ENCODE peak calls at places on chromosomes 2 and 18, in ten cellular contexts. X, Z, K, U, J, H, D, N, A and S are unnamed samples. For H3K27me3, the result is how much of the 10 kb centered on the place peaks cover.

GRCh38 chr2:129396980-129397599 is 582.4 kb upstream of the RAB6C start:
- DNase-seq in U (no peak), J (no peak), Z (no peak), A (no peak), H (peak), X (peak), K (peak), N (no peak), D (no peak), S (peak)

GRCh38 chr18:39345321-39345720 is 1779.7 kb upstream of the CELF4 start:
- DNase-seq in A (no peak), Z (no peak), X (no peak), D (no peak), J (no peak), N (no peak), U (no peak), H (no peak), K (no peak), S (no peak)

GRCh38 chr2:240459401-240460242 is 24.2 kb downstream of the GPC1 start:
- DNase-seq in X (peak), J (no peak), H (no peak), U (peak), K (peak), A (no peak), N (peak), Z (peak), D (no peak), S (peak)

GRCh38 chr2:95281786-95282185 is 7.5 kb downstream of the PROM2 start:
- DNase-seq in Z (no peak), N (no peak), U (no peak), A (no peak), K (no peak), D (no peak), X (no peak), H (no peak), J (no peak), S (no peak)

GRCh38 chr2:160651416-160652200 is 158.0 kb upstream of the RBMS1 start:
- DNase-seq in X (no peak), J (no peak), K (no peak), H (peak), U (no peak), N (no peak), D (no peak), Z (no peak), A (no peak), S (no peak)

GRCh38 chr2:226892729-226893128 is 56.9 kb downstream of the RHBDD1 start:
- DNase-seq in A (no peak), D (no peak), N (no peak), J (no peak), Z (peak), H (no peak), K (no peak), X (no peak), U (no peak), S (no peak)

GRCh38 chr2:33437815-33438214 is 38.6 kb upstream of the RASGRP3 start:
- DNase-seq in Z (no peak), U (no peak), X (no peak), H (no peak), D (no peak), K (no peak), A (no peak), N (no peak), J (no peak), S (no peak)

GRCh38 chr2:222899413-222900181 is 38.8 kb downstream of the ACSL3 start:
- DNase-seq in A (no peak), Z (no peak), N (no peak), H (no peak), K (no peak), X (no peak), J (no peak), D (no peak), U (no peak), S (no peak)

GRCh38 chr18:23822590-23823385 is 133.5 kb downstream of the LAMA3 start:
- DNase-seq in Z (no peak), D (no peak), X (no peak), U (no peak), A (no peak), H (peak), J (no peak), K (no peak), N (no peak), S (no peak)

GRCh38 chr2:205754924-205755321 is 72.6 kb downstream of the NRP2 start:
- DNase-seq in H (peak), A (no peak), N (no peak), X (peak), K (no peak), U (no peak), Z (no peak), D (no peak), J (peak), S (no peak)

GRCh38 chr2:175600024-175600831 is 401.8 kb downstream of the LNPK start:
- DNase-seq in A (no peak), Z (no peak), N (peak), D (no peak), K (no peak), X (peak), H (peak), J (no peak), U (no peak), S (no peak)

GRCh38 chr18:8946046-8946838 is 156.3 kb upstream of the NDUFV2 start:
- DNase-seq in Z (no peak), U (no peak), H (peak), X (no peak), N (no peak), D (peak), A (no peak), K (no peak), J (no peak), S (no peak)

GRCh38 chr18:4004176-4004829 is 450.8 kb downstream of the DLGAP1 start:
- DNase-seq in Z (no peak), D (no peak), K (no peak), X (no peak), U (no peak), A (no peak), J (no peak), N (no peak), H (peak), S (no peak)

GRCh38 chr2:21754164-21754788 is 630.5 kb downstream of the TDRD15 start:
- DNase-seq in X (no peak), J (no peak), H (no peak), N (no peak), K (no peak), U (no peak), Z (no peak), A (no peak), D (no peak), S (peak)

GRCh38 chr2:65056990-65057375 is 767 bp downstream of the CEP68 start:
- DNase-seq in N (no peak), U (no peak), J (no peak), H (no peak), A (no peak), Z (no peak), X (no peak), D (no peak), K (no peak), S (no peak)

GRCh38 chr2:206241767-206242166 is 32.7 kb upstream of the ZDBF2 start:
- DNase-seq in J (no peak), N (no peak), K (no peak), Z (no peak), A (no peak), X (no peak), U (no peak), D (no peak), H (no peak), S (no peak)

GRCh38 chr2:220143336-220143735 is 515.9 kb downstream of the SLC4A3 start:
- DNase-seq in N (no peak), U (no peak), Z (no peak), X (no peak), D (peak), A (no peak), J (no peak), K (no peak), H (peak), S (no peak)

GRCh38 chr2:20227894-20228505 is 3.1 kb upstream of the SDC1 start:
- DNase-seq in Z (no peak), X (no peak), K (no peak), H (no peak), A (no peak), N (peak), U (no peak), D (no peak), J (peak), S (peak)

GRCh38 chr2:60505861-60506260 is 47.6 kb downstream of the BCL11A start:
- DNase-seq in U (no peak), D (no peak), N (no peak), Z (no peak), X (no peak), H (no peak), J (no peak), K (no peak), A (no peak), S (no peak)

GRCh38 chr2:108390340-108390739 is 12.6 kb downstream of the SULT1C4 start:
- DNase-seq in X (no peak), Z (no peak), N (no peak), D (no peak), A (no peak), K (no peak), U (no peak), J (no peak), H (no peak), S (no peak)

GRCh38 chr2:217563081-217563480 is 439.7 kb downstream of the TNS1 start:
- DNase-seq in A (no peak), N (no peak), K (no peak), Z (peak), X (no peak), U (no peak), D (no peak), H (no peak), J (no peak), S (no peak)

GRCh38 chr2:232349946-232350635 is 28.5 kb upstream of the ALPP start:
- DNase-seq in X (no peak), A (no peak), D (no peak), Z (no peak), U (no peak), J (no peak), H (no peak), N (peak), K (no peak), S (no peak)

GRCh38 chr2:157176602-157177001 is 80.9 kb upstream of the GALNT5 start:
- DNase-seq in H (no peak), N (no peak), K (no peak), D (no peak), Z (no peak), A (no peak), X (no peak), J (no peak), U (no peak), S (no peak)

GRCh38 chr2:61924895-61925663 is 19.6 kb downstream of the COMMD1 start:
- DNase-seq in K (no peak), U (no peak), X (no peak), N (no peak), D (no peak), H (no peak), A (no peak), J (no peak), Z (no peak), S (no peak)

GRCh38 chr2:40357667-40358066 is 94.2 kb downstream of the SLC8A1 start:
- DNase-seq in Z (no peak), D (no peak), N (no peak), J (no peak), K (no peak), X (no peak), U (no peak), A (no peak), H (no peak), S (no peak)

GRCh38 chr2:72914226-72915075 is 2.9 kb upstream of the EMX1 start:
- DNase-seq in Z (no peak), U (no peak), J (no peak), A (peak), K (no peak), X (peak), H (no peak), N (peak), D (no peak), S (no peak)
- H3K27me3 ChIP-seq in Z (under half), U (half or more), J (half or more), A (under half), K (half or more), X (half or more), H (half or more), N (under half), D (half or more), S (under half)

DNA sequence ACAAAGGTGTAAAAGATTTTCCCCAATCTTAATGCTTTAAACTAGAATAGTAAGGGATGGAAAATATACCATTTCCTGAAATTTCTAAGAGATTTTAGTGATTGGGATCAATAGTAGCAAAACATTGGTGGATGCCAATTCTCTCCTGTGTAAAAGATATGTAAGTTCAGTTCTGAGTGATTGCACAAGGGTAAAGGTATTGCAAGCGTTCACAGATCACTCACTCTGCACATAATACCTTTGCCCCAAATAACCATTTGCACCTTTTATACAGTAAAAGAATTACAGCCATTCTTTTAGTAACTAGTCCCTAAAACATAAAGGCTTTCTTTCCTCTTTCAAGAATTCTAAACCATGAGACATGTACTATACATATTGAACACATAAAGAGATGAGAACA is 13.0 kb upstream of the ZCCHC2 start:
- DNase-seq in H (no peak), U (no peak), J (no peak), D (no peak), Z (no peak), A (no peak), K (no peak), N (no peak), X (no peak), S (no peak)
- TF ChIP-seq CTCF in H (no peak), U (no peak), J (no peak), D (no peak), Z (no peak), A (no peak), K (no peak), N (no peak), X (no peak), S (no peak)

GRCh38 chr2:172082944-172083718 is 2.2 kb upstream of the DLX1 start:
- DNase-seq in H (no peak), J (no peak), X (peak), U (no peak), N (no peak), D (no peak), K (no peak), Z (no peak), A (no peak), S (no peak)

GRCh38 chr2:172079838-172080640 is 5.3 kb upstream of the DLX1 start:
- DNase-seq in U (no peak), A (no peak), N (no peak), D (no peak), J (no peak), H (no peak), X (peak), Z (no peak), K (no peak), S (no peak)

GRCh38 chr2:172080641-172081230 is 4.6 kb upstream of the DLX1 start:
- DNase-seq in H (no peak), N (no peak), K (no peak), Z (no peak), U (no peak), D (no peak), J (no peak), X (peak), A (no peak), S (no peak)

GRCh38 chr2:172082105-172082943 is 3.0 kb upstream of the DLX1 start:
- DNase-seq in N (no peak), J (no peak), Z (no peak), A (no peak), H (no peak), X (peak), U (no peak), K (no peak), D (no peak), S (no peak)

DNA sequence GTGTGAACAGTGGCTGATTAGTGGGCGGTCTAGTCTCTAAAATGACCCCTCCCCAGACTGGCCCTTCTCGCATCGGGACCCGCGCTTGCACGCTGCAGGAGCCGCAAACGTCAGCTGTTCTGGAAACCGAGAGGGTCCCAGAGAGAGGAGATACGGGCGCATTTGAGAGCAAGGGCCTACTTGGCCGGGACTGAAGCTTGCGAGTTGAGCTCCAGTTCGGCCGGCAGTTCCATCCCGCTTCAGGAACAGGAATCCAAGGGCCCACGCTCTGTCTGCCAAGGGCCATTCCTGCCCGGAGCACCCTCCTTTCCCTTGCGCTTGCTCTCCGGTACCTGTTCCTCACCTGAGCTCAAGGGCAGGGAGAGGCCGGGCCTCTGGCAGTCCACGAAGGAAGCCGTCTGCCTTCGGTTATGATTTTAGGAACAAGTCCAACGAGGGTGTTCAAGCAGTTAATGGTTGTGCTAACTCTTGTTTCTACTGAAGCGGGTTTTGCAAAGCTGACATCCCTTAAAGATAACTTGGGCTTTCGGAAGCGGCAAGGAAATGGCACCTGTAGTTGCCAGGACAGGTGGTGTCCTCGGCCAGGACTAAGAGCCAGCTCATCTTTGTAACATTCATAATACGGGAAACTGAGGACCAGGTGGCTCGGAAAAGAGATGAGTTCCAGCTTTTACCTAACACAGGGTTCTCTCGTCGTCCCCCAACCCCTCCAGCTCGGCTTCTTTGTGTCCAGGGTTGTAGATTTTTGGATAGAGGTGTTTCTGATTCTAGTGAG is 3.9 kb upstream of the DLX1 start:
- DNase-seq in X (peak), H (no peak), U (no peak), Z (no peak), J (no peak), D (no peak), A (no peak), N (no peak), K (no peak), S (no peak)
- H3K27me3 ChIP-seq in X (half or more), H (under half), U (half or more), Z (under half), J (half or more), D (half or more), A (half or more), N (under half), K (half or more), S (under half)

DNA sequence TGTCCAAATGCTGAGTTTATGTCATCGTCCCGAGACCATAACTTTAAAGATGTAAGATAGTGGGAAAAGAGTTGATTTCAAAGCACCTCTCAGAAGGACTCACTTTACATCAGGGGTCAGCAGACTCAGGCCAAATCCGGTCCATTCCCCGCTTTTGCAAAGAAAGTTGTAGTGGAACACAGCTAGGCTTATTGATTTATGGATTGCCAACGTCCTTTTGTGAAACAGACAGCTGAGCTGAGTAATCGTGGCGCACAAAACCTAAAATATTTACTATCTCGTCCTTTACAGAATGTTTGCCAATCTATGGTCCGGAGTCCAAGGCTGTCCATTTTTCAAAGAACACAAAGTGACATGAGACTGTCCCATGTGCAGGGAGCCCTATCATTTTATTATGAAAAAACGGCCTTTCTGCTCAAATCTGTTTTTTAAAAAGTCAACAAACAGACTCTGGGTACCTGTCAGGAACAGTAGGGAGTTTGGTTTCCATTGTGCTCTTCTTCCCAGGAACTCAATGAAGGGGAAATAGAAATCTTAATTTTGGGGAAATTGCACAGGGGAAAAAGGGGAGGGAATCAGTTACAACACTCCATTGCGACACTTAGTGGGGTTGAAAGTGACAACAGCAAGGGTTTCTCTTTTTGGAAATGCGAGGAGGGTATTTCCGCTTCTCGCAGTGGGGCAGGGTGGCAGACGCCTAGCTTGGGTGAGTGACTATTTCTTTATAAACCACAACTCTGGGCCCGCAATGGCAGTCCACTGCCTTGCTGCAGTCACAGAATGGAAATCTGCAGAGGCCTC is at the start of gene IL1RN:
- DNase-seq in K (no peak), H (no peak), X (no peak), A (no peak), Z (no peak), J (no peak), N (no peak), D (no peak), U (no peak), S (no peak)
- TF ChIP-seq CTCF in K (no peak), H (no peak), X (no peak), A (no peak), Z (no peak), J (no peak), N (no peak), D (no peak), U (no peak), S (no peak)

DNA sequence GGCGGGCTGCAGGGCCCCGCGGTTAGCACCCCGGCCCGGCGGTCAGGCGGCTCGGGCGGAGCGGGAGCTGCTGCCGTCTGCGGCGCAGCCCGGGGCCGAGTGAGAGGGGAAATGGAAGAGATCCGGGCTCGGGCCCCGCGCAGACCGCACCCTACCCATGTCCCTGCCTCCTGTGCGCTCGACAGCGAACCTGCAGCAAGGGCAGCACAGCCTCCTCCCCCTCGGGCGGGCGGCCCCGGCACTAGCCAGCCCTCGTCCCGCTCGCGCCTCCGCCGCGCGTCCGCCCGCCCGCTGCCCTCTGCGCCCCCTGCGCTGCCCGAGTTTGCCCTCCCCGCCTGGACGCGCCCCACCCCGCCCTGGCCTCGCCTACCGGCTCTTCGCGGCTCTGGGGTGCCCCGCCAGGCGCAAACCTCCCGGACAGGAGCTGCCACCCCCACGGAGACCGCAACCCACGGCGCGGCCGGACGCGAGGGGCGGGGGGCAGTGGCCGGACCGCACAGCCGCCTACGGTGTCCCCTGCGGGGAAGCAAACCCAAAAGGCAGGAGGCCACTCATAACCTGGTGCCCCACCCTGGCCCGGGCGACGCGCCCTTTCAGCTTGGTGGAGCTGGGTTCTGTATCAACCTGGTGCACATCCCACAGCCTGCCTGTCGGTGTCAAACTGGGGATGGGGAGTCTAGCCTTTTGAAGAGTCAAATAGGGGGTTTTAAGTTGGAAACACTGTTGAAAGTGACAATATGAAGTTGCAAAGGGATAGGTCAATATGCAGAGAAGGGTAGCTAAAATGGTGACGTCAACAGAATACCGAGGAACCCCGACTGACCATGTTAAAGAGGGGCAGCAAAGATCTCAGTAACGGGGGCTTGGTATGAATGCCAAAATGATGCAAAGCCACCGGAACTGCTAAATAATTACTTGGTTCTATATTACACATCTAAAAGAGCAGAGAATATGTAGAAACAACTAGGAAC is at the start of gene IHH:
- DNase-seq in J (peak), A (peak), K (no peak), N (no peak), Z (no peak), U (no peak), H (peak), X (peak), D (no peak), S (peak)
- H3K27me3 ChIP-seq in J (under half), A (under half), K (half or more), N (under half), Z (under half), U (half or more), H (under half), X (half or more), D (half or more), S (half or more)